ENCODE peak calls at places on chromosomes 3 and 15, in six cellular contexts. One of them, this sample, is unnamed.

GRCh38 chr3:146058241-146058640 is 102.7 kb downstream of the PLOD2 start:
- DNase-seq in GM12865: no peak
- DNase-seq in activated naive CD4-positive, alpha-beta T cell treated with Interleukin-2 at 50 U/mL for 16 hours: no peak
- DNase-seq in WERI-Rb-1: no peak
- DNase-seq in fibroblast of pulmonary artery: no peak
- DNase-seq in mucosa of descending colon: no peak
- DNase-seq in this sample: no peak

GRCh38 chr3:11300970-11301369 is 28.8 kb downstream of the ATG7 start:
- DNase-seq in activated naive CD4-positive, alpha-beta T cell treated with Interleukin-2 at 50 U/mL for 16 hours: no peak
- DNase-seq in fibroblast of pulmonary artery: no peak
- DNase-seq in GM12865: peak
- DNase-seq in mucosa of descending colon: no peak
- DNase-seq in WERI-Rb-1: no peak
- DNase-seq in this sample: peak

GRCh38 chr3:176274161-176274560 is 923.1 kb downstream of the TBL1XR1 start:
- DNase-seq in mucosa of descending colon: no peak
- DNase-seq in WERI-Rb-1: no peak
- DNase-seq in fibroblast of pulmonary artery: no peak
- DNase-seq in GM12865: no peak
- DNase-seq in activated naive CD4-positive, alpha-beta T cell treated with Interleukin-2 at 50 U/mL for 16 hours: no peak
- DNase-seq in this sample: no peak

GRCh38 chr15:77387355-77388105 is 32.4 kb downstream of the PEAK1 start:
- DNase-seq in GM12865: no peak
- DNase-seq in fibroblast of pulmonary artery: peak
- DNase-seq in mucosa of descending colon: no peak
- DNase-seq in WERI-Rb-1: no peak
- DNase-seq in activated naive CD4-positive, alpha-beta T cell treated with Interleukin-2 at 50 U/mL for 16 hours: no peak
- DNase-seq in this sample: no peak

GRCh38 chr15:70412717-70413266 is 315.1 kb upstream of the TLE3 start:
- DNase-seq in fibroblast of pulmonary artery: no peak
- DNase-seq in mucosa of descending colon: no peak
- DNase-seq in activated naive CD4-positive, alpha-beta T cell treated with Interleukin-2 at 50 U/mL for 16 hours: no peak
- DNase-seq in WERI-Rb-1: no peak
- DNase-seq in GM12865: no peak
- DNase-seq in this sample: no peak

GRCh38 chr3:18527691-18528090 is 102.6 kb upstream of the SATB1 start:
- DNase-seq in WERI-Rb-1: no peak
- DNase-seq in GM12865: no peak
- DNase-seq in fibroblast of pulmonary artery: no peak
- DNase-seq in activated naive CD4-positive, alpha-beta T cell treated with Interleukin-2 at 50 U/mL for 16 hours: no peak
- DNase-seq in mucosa of descending colon: no peak
- DNase-seq in this sample: no peak

GRCh38 chr3:126208618-126209256 is 28.4 kb upstream of the ALDH1L1 start:
- DNase-seq in activated naive CD4-positive, alpha-beta T cell treated with Interleukin-2 at 50 U/mL for 16 hours: no peak
- DNase-seq in GM12865: no peak
- DNase-seq in mucosa of descending colon: peak
- DNase-seq in WERI-Rb-1: no peak
- DNase-seq in fibroblast of pulmonary artery: peak
- DNase-seq in this sample: no peak

GRCh38 chr3:4988815-4989648 is 9.8 kb downstream of the BHLHE40 start:
- DNase-seq in WERI-Rb-1: peak
- DNase-seq in GM12865: no peak
- DNase-seq in fibroblast of pulmonary artery: no peak
- DNase-seq in activated naive CD4-positive, alpha-beta T cell treated with Interleukin-2 at 50 U/mL for 16 hours: no peak
- DNase-seq in mucosa of descending colon: peak
- DNase-seq in this sample: no peak

GRCh38 chr3:38125305-38126120 is 11.4 kb downstream of the ACAA1 start:
- DNase-seq in activated naive CD4-positive, alpha-beta T cell treated with Interleukin-2 at 50 U/mL for 16 hours: no peak
- DNase-seq in GM12865: no peak
- DNase-seq in mucosa of descending colon: no peak
- DNase-seq in WERI-Rb-1: no peak
- DNase-seq in fibroblast of pulmonary artery: no peak
- DNase-seq in this sample: no peak

GRCh38 chr15:90423920-90424319 is 35.9 kb downstream of the IQGAP1 start:
- DNase-seq in WERI-Rb-1: no peak
- DNase-seq in fibroblast of pulmonary artery: no peak
- DNase-seq in mucosa of descending colon: no peak
- DNase-seq in activated naive CD4-positive, alpha-beta T cell treated with Interleukin-2 at 50 U/mL for 16 hours: no peak
- DNase-seq in GM12865: no peak
- DNase-seq in this sample: no peak

GRCh38 chr3:56144792-56145191 is 323.5 kb downstream of the ERC2 start:
- DNase-seq in activated naive CD4-positive, alpha-beta T cell treated with Interleukin-2 at 50 U/mL for 16 hours: no peak
- DNase-seq in fibroblast of pulmonary artery: peak
- DNase-seq in mucosa of descending colon: no peak
- DNase-seq in WERI-Rb-1: no peak
- DNase-seq in GM12865: no peak
- DNase-seq in this sample: no peak

GRCh38 chr15:69808756-69809155 is 289.0 kb downstream of the TLE3 start:
- DNase-seq in mucosa of descending colon: no peak
- DNase-seq in fibroblast of pulmonary artery: peak
- DNase-seq in WERI-Rb-1: no peak
- DNase-seq in activated naive CD4-positive, alpha-beta T cell treated with Interleukin-2 at 50 U/mL for 16 hours: no peak
- DNase-seq in GM12865: no peak
- DNase-seq in this sample: no peak

GRCh38 chr3:157631468-157631867 is 128.3 kb upstream of the VEPH1 start:
- DNase-seq in activated naive CD4-positive, alpha-beta T cell treated with Interleukin-2 at 50 U/mL for 16 hours: no peak
- DNase-seq in WERI-Rb-1: no peak
- DNase-seq in GM12865: no peak
- DNase-seq in mucosa of descending colon: no peak
- DNase-seq in fibroblast of pulmonary artery: peak
- DNase-seq in this sample: no peak

GRCh38 chr3:124811441-124811840 is 75.7 kb downstream of the ITGB5 start:
- DNase-seq in GM12865: no peak
- DNase-seq in activated naive CD4-positive, alpha-beta T cell treated with Interleukin-2 at 50 U/mL for 16 hours: no peak
- DNase-seq in fibroblast of pulmonary artery: peak
- DNase-seq in mucosa of descending colon: no peak
- DNase-seq in WERI-Rb-1: no peak
- DNase-seq in this sample: no peak

GRCh38 chr3:47857151-47857550 is 54.2 kb downstream of the DHX30 start:
- DNase-seq in mucosa of descending colon: no peak
- DNase-seq in activated naive CD4-positive, alpha-beta T cell treated with Interleukin-2 at 50 U/mL for 16 hours: no peak
- DNase-seq in GM12865: no peak
- DNase-seq in WERI-Rb-1: no peak
- DNase-seq in fibroblast of pulmonary artery: no peak
- DNase-seq in this sample: no peak

GRCh38 chr3:34842706-34843478 is 796.4 kb upstream of the ARPP21 start:
- DNase-seq in activated naive CD4-positive, alpha-beta T cell treated with Interleukin-2 at 50 U/mL for 16 hours: no peak
- DNase-seq in fibroblast of pulmonary artery: no peak
- DNase-seq in GM12865: no peak
- DNase-seq in WERI-Rb-1: no peak
- DNase-seq in mucosa of descending colon: no peak
- DNase-seq in this sample: no peak

GRCh38 chr15:75158402-75158801 is 43.3 kb upstream of the C15orf39 start:
- DNase-seq in activated naive CD4-positive, alpha-beta T cell treated with Interleukin-2 at 50 U/mL for 16 hours: no peak
- DNase-seq in mucosa of descending colon: no peak
- DNase-seq in GM12865: no peak
- DNase-seq in fibroblast of pulmonary artery: no peak
- DNase-seq in WERI-Rb-1: no peak
- DNase-seq in this sample: no peak

GRCh38 chr3:56573501-56573900 is 16.5 kb downstream of the CCDC66 start:
- DNase-seq in activated naive CD4-positive, alpha-beta T cell treated with Interleukin-2 at 50 U/mL for 16 hours: no peak
- DNase-seq in mucosa of descending colon: no peak
- DNase-seq in WERI-Rb-1: no peak
- DNase-seq in fibroblast of pulmonary artery: no peak
- DNase-seq in GM12865: no peak
- DNase-seq in this sample: no peak

GRCh38 chr15:99412626-99413025 is 153.2 kb upstream of the MEF2A start:
- DNase-seq in mucosa of descending colon: peak
- DNase-seq in activated naive CD4-positive, alpha-beta T cell treated with Interleukin-2 at 50 U/mL for 16 hours: no peak
- DNase-seq in fibroblast of pulmonary artery: no peak
- DNase-seq in GM12865: no peak
- DNase-seq in WERI-Rb-1: no peak
- DNase-seq in this sample: no peak

GRCh38 chr15:68154923-68155559 is 50.1 kb downstream of the CALML4 start:
- DNase-seq in activated naive CD4-positive, alpha-beta T cell treated with Interleukin-2 at 50 U/mL for 16 hours: peak
- DNase-seq in fibroblast of pulmonary artery: peak
- DNase-seq in GM12865: peak
- DNase-seq in WERI-Rb-1: peak
- DNase-seq in mucosa of descending colon: no peak
- DNase-seq in this sample: no peak

GRCh38 chr15:76994971-76995945 is at the start of gene PSTPIP1:
- DNase-seq in mucosa of descending colon: peak
- DNase-seq in activated naive CD4-positive, alpha-beta T cell treated with Interleukin-2 at 50 U/mL for 16 hours: peak
- DNase-seq in WERI-Rb-1: no peak
- DNase-seq in GM12865: peak
- DNase-seq in fibroblast of pulmonary artery: no peak
- DNase-seq in this sample: peak

GRCh38 chr15:85583404-85584390 is 203.3 kb downstream of the AKAP13 start:
- DNase-seq in GM12865: peak
- DNase-seq in activated naive CD4-positive, alpha-beta T cell treated with Interleukin-2 at 50 U/mL for 16 hours: no peak
- DNase-seq in WERI-Rb-1: peak
- DNase-seq in mucosa of descending colon: no peak
- DNase-seq in fibroblast of pulmonary artery: no peak
- DNase-seq in this sample: peak

GRCh38 chr3:129442486-129442885 is 2.5 kb downstream of the IFT122 start:
- DNase-seq in activated naive CD4-positive, alpha-beta T cell treated with Interleukin-2 at 50 U/mL for 16 hours: no peak
- DNase-seq in WERI-Rb-1: no peak
- DNase-seq in mucosa of descending colon: no peak
- DNase-seq in fibroblast of pulmonary artery: no peak
- DNase-seq in GM12865: no peak
- DNase-seq in this sample: no peak

GRCh38 chr3:38265604-38266307 is at the start of gene SLC22A13:
- DNase-seq in GM12865: no peak
- DNase-seq in fibroblast of pulmonary artery: no peak
- DNase-seq in activated naive CD4-positive, alpha-beta T cell treated with Interleukin-2 at 50 U/mL for 16 hours: no peak
- DNase-seq in mucosa of descending colon: no peak
- DNase-seq in WERI-Rb-1: no peak
- DNase-seq in this sample: no peak

GRCh38 chr3:58704745-58705144 is 38.2 kb upstream of the FAM3D start:
- DNase-seq in activated naive CD4-positive, alpha-beta T cell treated with Interleukin-2 at 50 U/mL for 16 hours: no peak
- DNase-seq in WERI-Rb-1: no peak
- DNase-seq in fibroblast of pulmonary artery: no peak
- DNase-seq in mucosa of descending colon: no peak
- DNase-seq in GM12865: peak
- DNase-seq in this sample: no peak

GRCh38 chr3:97991278-97991652 is 19.0 kb upstream of the RIOX2 start:
- DNase-seq in fibroblast of pulmonary artery: no peak
- DNase-seq in mucosa of descending colon: no peak
- DNase-seq in GM12865: no peak
- DNase-seq in activated naive CD4-positive, alpha-beta T cell treated with Interleukin-2 at 50 U/mL for 16 hours: peak
- DNase-seq in WERI-Rb-1: no peak
- DNase-seq in this sample: no peak

GRCh38 chr3:30664884-30665283 is 58.5 kb downstream of the TGFBR2 start:
- DNase-seq in activated naive CD4-positive, alpha-beta T cell treated with Interleukin-2 at 50 U/mL for 16 hours: no peak
- DNase-seq in WERI-Rb-1: no peak
- DNase-seq in fibroblast of pulmonary artery: no peak
- DNase-seq in mucosa of descending colon: no peak
- DNase-seq in GM12865: no peak
- DNase-seq in this sample: no peak

GRCh38 chr3:42190701-42191442 is 75.1 kb downstream of the CCK start:
- DNase-seq in activated naive CD4-positive, alpha-beta T cell treated with Interleukin-2 at 50 U/mL for 16 hours: peak
- DNase-seq in WERI-Rb-1: peak
- DNase-seq in mucosa of descending colon: no peak
- DNase-seq in GM12865: peak
- DNase-seq in fibroblast of pulmonary artery: peak
- DNase-seq in this sample: peak

GRCh38 chr3:180590396-180590795 is 11.6 kb upstream of the TTC14 start:
- DNase-seq in fibroblast of pulmonary artery: no peak
- DNase-seq in mucosa of descending colon: no peak
- DNase-seq in WERI-Rb-1: no peak
- DNase-seq in GM12865: no peak
- DNase-seq in activated naive CD4-positive, alpha-beta T cell treated with Interleukin-2 at 50 U/mL for 16 hours: no peak
- DNase-seq in this sample: no peak

GRCh38 chr3:175193815-175194518 is 334.8 kb downstream of the NAALADL2 start:
- DNase-seq in mucosa of descending colon: no peak
- DNase-seq in activated naive CD4-positive, alpha-beta T cell treated with Interleukin-2 at 50 U/mL for 16 hours: no peak
- DNase-seq in GM12865: peak
- DNase-seq in WERI-Rb-1: no peak
- DNase-seq in fibroblast of pulmonary artery: peak
- DNase-seq in this sample: no peak

GRCh38 chr15:68704496-68705021 is 116.1 kb downstream of the ANP32A start:
- DNase-seq in activated naive CD4-positive, alpha-beta T cell treated with Interleukin-2 at 50 U/mL for 16 hours: no peak
- DNase-seq in GM12865: no peak
- DNase-seq in mucosa of descending colon: no peak
- DNase-seq in fibroblast of pulmonary artery: peak
- DNase-seq in WERI-Rb-1: peak
- DNase-seq in this sample: no peak

GRCh38 chr3:172607305-172608121 is 84.3 kb upstream of the TNFSF10 start:
- DNase-seq in GM12865: peak
- DNase-seq in mucosa of descending colon: no peak
- DNase-seq in fibroblast of pulmonary artery: peak
- DNase-seq in activated naive CD4-positive, alpha-beta T cell treated with Interleukin-2 at 50 U/mL for 16 hours: no peak
- DNase-seq in WERI-Rb-1: peak
- DNase-seq in this sample: no peak

GRCh38 chr15:35605790-35606189 is 59.8 kb upstream of the DPH6 start:
- DNase-seq in GM12865: no peak
- DNase-seq in mucosa of descending colon: no peak
- DNase-seq in fibroblast of pulmonary artery: no peak
- DNase-seq in activated naive CD4-positive, alpha-beta T cell treated with Interleukin-2 at 50 U/mL for 16 hours: no peak
- DNase-seq in WERI-Rb-1: no peak
- DNase-seq in this sample: no peak

GRCh38 chr3:159928071-159928491 is 60.6 kb upstream of the IL12A start:
- DNase-seq in fibroblast of pulmonary artery: peak
- DNase-seq in activated naive CD4-positive, alpha-beta T cell treated with Interleukin-2 at 50 U/mL for 16 hours: no peak
- DNase-seq in mucosa of descending colon: no peak
- DNase-seq in GM12865: no peak
- DNase-seq in WERI-Rb-1: no peak
- DNase-seq in this sample: no peak

GRCh38 chr3:33426068-33426467 is 14.1 kb downstream of the UBP1 start:
- DNase-seq in mucosa of descending colon: no peak
- DNase-seq in GM12865: no peak
- DNase-seq in activated naive CD4-positive, alpha-beta T cell treated with Interleukin-2 at 50 U/mL for 16 hours: no peak
- DNase-seq in fibroblast of pulmonary artery: no peak
- DNase-seq in WERI-Rb-1: no peak
- DNase-seq in this sample: no peak

GRCh38 chr15:51801391-51801835 is 28.0 kb upstream of the TMOD3 start:
- DNase-seq in WERI-Rb-1: peak
- DNase-seq in GM12865: peak
- DNase-seq in mucosa of descending colon: no peak
- DNase-seq in fibroblast of pulmonary artery: peak
- DNase-seq in activated naive CD4-positive, alpha-beta T cell treated with Interleukin-2 at 50 U/mL for 16 hours: no peak
- DNase-seq in this sample: no peak

GRCh38 chr15:92637621-92638020 is 18.0 kb downstream of the FAM174B start:
- DNase-seq in GM12865: no peak
- DNase-seq in WERI-Rb-1: peak
- DNase-seq in mucosa of descending colon: no peak
- DNase-seq in activated naive CD4-positive, alpha-beta T cell treated with Interleukin-2 at 50 U/mL for 16 hours: no peak
- DNase-seq in fibroblast of pulmonary artery: no peak
- DNase-seq in this sample: no peak

GRCh38 chr15:56371495-56372147 is 6.4 kb downstream of the TEX9 start:
- DNase-seq in activated naive CD4-positive, alpha-beta T cell treated with Interleukin-2 at 50 U/mL for 16 hours: no peak
- DNase-seq in GM12865: peak
- DNase-seq in mucosa of descending colon: no peak
- DNase-seq in fibroblast of pulmonary artery: no peak
- DNase-seq in WERI-Rb-1: no peak
- DNase-seq in this sample: no peak

GRCh38 chr15:67244966-67245478 is 9.4 kb downstream of the AAGAB start:
- DNase-seq in GM12865: no peak
- DNase-seq in WERI-Rb-1: no peak
- DNase-seq in mucosa of descending colon: no peak
- DNase-seq in activated naive CD4-positive, alpha-beta T cell treated with Interleukin-2 at 50 U/mL for 16 hours: no peak
- DNase-seq in fibroblast of pulmonary artery: peak
- DNase-seq in this sample: no peak

GRCh38 chr3:130773371-130773770 is 26.7 kb upstream of the PIK3R4 start:
- DNase-seq in GM12865: no peak
- DNase-seq in WERI-Rb-1: no peak
- DNase-seq in mucosa of descending colon: no peak
- DNase-seq in activated naive CD4-positive, alpha-beta T cell treated with Interleukin-2 at 50 U/mL for 16 hours: no peak
- DNase-seq in fibroblast of pulmonary artery: peak
- DNase-seq in this sample: no peak

This sample was measured in T-helper 2 cell treated with Interferon-gamma antibody and Interleukin-4, amounts not matched to agents 5 μg/mL and 100 μg/mL, for 36 hours.